ENCODE peak calls at places on chromosome 5, in seven cellular contexts. One of them, this sample, is unnamed.

GRCh38 chr5:121246971-121247370 is 604.7 kb upstream of the FTMT start:
- DNase-seq in heart left ventricle: no peak
- DNase-seq in GM12878: no peak
- DNase-seq in Peyer's patch: no peak
- DNase-seq in AG04450: no peak
- DNase-seq in IMR-90: no peak
- DNase-seq in CD4-positive, CD25-positive, alpha-beta regulatory T cell: no peak
- DNase-seq in this sample: no peak

GRCh38 chr5:180168758-180169157 is 40.3 kb downstream of the RASGEF1C start:
- DNase-seq in heart left ventricle: no peak
- DNase-seq in GM12878: no peak
- DNase-seq in Peyer's patch: no peak
- DNase-seq in AG04450: no peak
- DNase-seq in IMR-90: no peak
- DNase-seq in CD4-positive, CD25-positive, alpha-beta regulatory T cell: no peak
- DNase-seq in this sample: no peak

GRCh38 chr5:127406326-127407121 is 110.9 kb upstream of the PRRC1 start:
- DNase-seq in heart left ventricle: no peak
- DNase-seq in GM12878: no peak
- DNase-seq in Peyer's patch: no peak
- DNase-seq in AG04450: no peak
- DNase-seq in IMR-90: no peak
- DNase-seq in CD4-positive, CD25-positive, alpha-beta regulatory T cell: no peak
- DNase-seq in this sample: no peak

GRCh38 chr5:139458580-139459407 is 3.7 kb downstream of the ECSCR start:
- DNase-seq in heart left ventricle: no peak
- DNase-seq in GM12878: peak; percentile 60
- DNase-seq in Peyer's patch: no peak
- DNase-seq in AG04450: no peak
- DNase-seq in IMR-90: peak; percentile 88
- DNase-seq in CD4-positive, CD25-positive, alpha-beta regulatory T cell: peak; percentile 95
- DNase-seq in this sample: peak; percentile 68

GRCh38 chr5:177109810-177110209 is 23.1 kb downstream of the FGFR4 start:
- DNase-seq in heart left ventricle: no peak
- DNase-seq in GM12878: no peak
- DNase-seq in Peyer's patch: no peak
- DNase-seq in AG04450: no peak
- DNase-seq in IMR-90: no peak
- DNase-seq in CD4-positive, CD25-positive, alpha-beta regulatory T cell: no peak
- DNase-seq in this sample: no peak

GRCh38 chr5:36934740-36935356 is 58.3 kb downstream of the NIPBL start:
- DNase-seq in heart left ventricle: no peak
- DNase-seq in GM12878: no peak
- DNase-seq in Peyer's patch: no peak
- DNase-seq in AG04450: no peak
- DNase-seq in IMR-90: peak; percentile 24
- DNase-seq in CD4-positive, CD25-positive, alpha-beta regulatory T cell: no peak
- DNase-seq in this sample: no peak

GRCh38 chr5:98795243-98795642 is 21.8 kb downstream of the RGMB start:
- DNase-seq in heart left ventricle: no peak
- DNase-seq in GM12878: no peak
- DNase-seq in Peyer's patch: no peak
- DNase-seq in AG04450: no peak
- DNase-seq in IMR-90: no peak
- DNase-seq in CD4-positive, CD25-positive, alpha-beta regulatory T cell: no peak
- DNase-seq in this sample: no peak

GRCh38 chr5:120327180-120327579 is 136.9 kb upstream of the PRR16 start:
- DNase-seq in heart left ventricle: no peak
- DNase-seq in GM12878: no peak
- DNase-seq in Peyer's patch: no peak
- DNase-seq in AG04450: no peak
- DNase-seq in IMR-90: peak; percentile 17
- DNase-seq in CD4-positive, CD25-positive, alpha-beta regulatory T cell: no peak
- DNase-seq in this sample: no peak

GRCh38 chr5:158054388-158055092 is 195.6 kb upstream of the CLINT1 start:
- DNase-seq in heart left ventricle: no peak
- DNase-seq in GM12878: no peak
- DNase-seq in Peyer's patch: no peak
- DNase-seq in AG04450: no peak
- DNase-seq in IMR-90: no peak
- DNase-seq in CD4-positive, CD25-positive, alpha-beta regulatory T cell: no peak
- DNase-seq in this sample: no peak

GRCh38 chr5:8908055-8908683 is 637.7 kb downstream of the SEMA5A start:
- DNase-seq in heart left ventricle: no peak
- DNase-seq in GM12878: no peak
- DNase-seq in Peyer's patch: peak; percentile 55
- DNase-seq in AG04450: no peak
- DNase-seq in IMR-90: peak; percentile 43
- DNase-seq in CD4-positive, CD25-positive, alpha-beta regulatory T cell: peak; percentile 10
- DNase-seq in this sample: no peak

GRCh38 chr5:149641000-149641576 is 59.8 kb downstream of the ARHGEF37 start:
- DNase-seq in heart left ventricle: no peak
- DNase-seq in GM12878: no peak
- DNase-seq in Peyer's patch: peak; percentile 80
- DNase-seq in AG04450: no peak
- DNase-seq in IMR-90: peak; percentile 43
- DNase-seq in CD4-positive, CD25-positive, alpha-beta regulatory T cell: no peak
- DNase-seq in this sample: no peak

GRCh38 chr5:128227984-128228383 is 144.4 kb downstream of the SLC12A2 start:
- DNase-seq in heart left ventricle: no peak
- DNase-seq in GM12878: no peak
- DNase-seq in Peyer's patch: no peak
- DNase-seq in AG04450: peak; percentile 47
- DNase-seq in IMR-90: peak; percentile 91
- DNase-seq in CD4-positive, CD25-positive, alpha-beta regulatory T cell: no peak
- DNase-seq in this sample: no peak

GRCh38 chr5:133052317-133053175 is 733 bp downstream of the HSPA4 start:
- DNase-seq in heart left ventricle: peak; percentile 70
- DNase-seq in GM12878: no peak
- DNase-seq in Peyer's patch: peak; percentile 79
- DNase-seq in AG04450: no peak
- DNase-seq in IMR-90: peak; percentile 44
- DNase-seq in CD4-positive, CD25-positive, alpha-beta regulatory T cell: peak; percentile 74
- DNase-seq in this sample: peak; percentile 28

GRCh38 chr5:24750356-24750755 is 105.6 kb upstream of the CDH10 start:
- DNase-seq in heart left ventricle: no peak
- DNase-seq in GM12878: no peak
- DNase-seq in Peyer's patch: no peak
- DNase-seq in AG04450: no peak
- DNase-seq in IMR-90: no peak
- DNase-seq in CD4-positive, CD25-positive, alpha-beta regulatory T cell: no peak
- DNase-seq in this sample: no peak

GRCh38 chr5:180116077-180116375 is 44.5 kb upstream of the RNF130 start:
- DNase-seq in heart left ventricle: no peak
- DNase-seq in GM12878: no peak
- DNase-seq in Peyer's patch: no peak
- DNase-seq in AG04450: no peak
- DNase-seq in IMR-90: no peak
- DNase-seq in CD4-positive, CD25-positive, alpha-beta regulatory T cell: no peak
- DNase-seq in this sample: no peak

GRCh38 chr5:122354293-122354692 is 42.3 kb downstream of the SNCAIP start:
- DNase-seq in heart left ventricle: no peak
- DNase-seq in GM12878: no peak
- DNase-seq in Peyer's patch: no peak
- DNase-seq in AG04450: no peak
- DNase-seq in IMR-90: no peak
- DNase-seq in CD4-positive, CD25-positive, alpha-beta regulatory T cell: no peak
- DNase-seq in this sample: no peak

GRCh38 chr5:91170266-91170665 is 212.9 kb downstream of the ARRDC3 start:
- DNase-seq in heart left ventricle: no peak
- DNase-seq in GM12878: no peak
- DNase-seq in Peyer's patch: no peak
- DNase-seq in AG04450: no peak
- DNase-seq in IMR-90: peak; percentile 85
- DNase-seq in CD4-positive, CD25-positive, alpha-beta regulatory T cell: no peak
- DNase-seq in this sample: no peak

GRCh38 chr5:60638300-60638699 is 61.7 kb downstream of the DEPDC1B start:
- DNase-seq in heart left ventricle: no peak
- DNase-seq in GM12878: no peak
- DNase-seq in Peyer's patch: no peak
- DNase-seq in AG04450: no peak
- DNase-seq in IMR-90: no peak
- DNase-seq in CD4-positive, CD25-positive, alpha-beta regulatory T cell: no peak
- DNase-seq in this sample: no peak

GRCh38 chr5:177471610-177472356 is 1.7 kb downstream of the DBN1 start:
- DNase-seq in heart left ventricle: peak; percentile 78
- DNase-seq in GM12878: no peak
- DNase-seq in Peyer's patch: no peak
- DNase-seq in AG04450: no peak
- DNase-seq in IMR-90: peak; percentile 65
- DNase-seq in CD4-positive, CD25-positive, alpha-beta regulatory T cell: no peak
- DNase-seq in this sample: peak; percentile 50

GRCh38 chr5:36217992-36218391 is 23.7 kb downstream of the NADK2 start:
- DNase-seq in heart left ventricle: no peak
- DNase-seq in GM12878: no peak
- DNase-seq in Peyer's patch: no peak
- DNase-seq in AG04450: no peak
- DNase-seq in IMR-90: no peak
- DNase-seq in CD4-positive, CD25-positive, alpha-beta regulatory T cell: no peak
- DNase-seq in this sample: no peak

GRCh38 chr5:29054282-29054681 is 2015.9 kb upstream of the CDH9 start:
- DNase-seq in heart left ventricle: no peak
- DNase-seq in GM12878: no peak
- DNase-seq in Peyer's patch: no peak
- DNase-seq in AG04450: no peak
- DNase-seq in IMR-90: no peak
- DNase-seq in CD4-positive, CD25-positive, alpha-beta regulatory T cell: no peak
- DNase-seq in this sample: no peak

GRCh38 chr5:142813208-142813607 is 43.0 kb downstream of the ARHGAP26 start:
- DNase-seq in heart left ventricle: peak; percentile 63
- DNase-seq in GM12878: no peak
- DNase-seq in Peyer's patch: no peak
- DNase-seq in AG04450: no peak
- DNase-seq in IMR-90: no peak
- DNase-seq in CD4-positive, CD25-positive, alpha-beta regulatory T cell: no peak
- DNase-seq in this sample: no peak

GRCh38 chr5:142811840-142812557 is 41.8 kb downstream of the ARHGAP26 start:
- DNase-seq in heart left ventricle: no peak
- DNase-seq in GM12878: no peak
- DNase-seq in Peyer's patch: no peak
- DNase-seq in AG04450: no peak
- DNase-seq in IMR-90: no peak
- DNase-seq in CD4-positive, CD25-positive, alpha-beta regulatory T cell: no peak
- DNase-seq in this sample: no peak

GRCh38 chr5:142810081-142810480 is 39.9 kb downstream of the ARHGAP26 start:
- DNase-seq in heart left ventricle: no peak
- DNase-seq in GM12878: no peak
- DNase-seq in Peyer's patch: no peak
- DNase-seq in AG04450: no peak
- DNase-seq in IMR-90: peak; percentile 18
- DNase-seq in CD4-positive, CD25-positive, alpha-beta regulatory T cell: no peak
- DNase-seq in this sample: no peak

GRCh38 chr5:142808778-142809606 is 38.8 kb downstream of the ARHGAP26 start:
- DNase-seq in heart left ventricle: no peak
- DNase-seq in GM12878: no peak
- DNase-seq in Peyer's patch: no peak
- DNase-seq in AG04450: no peak
- DNase-seq in IMR-90: no peak
- DNase-seq in CD4-positive, CD25-positive, alpha-beta regulatory T cell: no peak
- DNase-seq in this sample: no peak

GRCh38 chr5:142810891-142811290 is 40.7 kb downstream of the ARHGAP26 start:
- DNase-seq in heart left ventricle: no peak
- DNase-seq in GM12878: no peak
- DNase-seq in Peyer's patch: no peak
- DNase-seq in AG04450: no peak
- DNase-seq in IMR-90: no peak
- DNase-seq in CD4-positive, CD25-positive, alpha-beta regulatory T cell: no peak
- DNase-seq in this sample: no peak
- H3K4me3 ChIP-seq in heart left ventricle: no peak overlapping the region
- H3K4me3 ChIP-seq in GM12878: no peak overlapping the region
- H3K4me3 ChIP-seq in Peyer's patch: no peak overlapping the region
- H3K4me3 ChIP-seq in AG04450: no peak overlapping the region
- H3K4me3 ChIP-seq in IMR-90: no peak overlapping the region
- H3K4me3 ChIP-seq in CD4-positive, CD25-positive, alpha-beta regulatory T cell: no peak overlapping the region
- H3K4me3 ChIP-seq in this sample: no peak overlapping the region

GRCh38 chr5:38719403-38719802 is 126.4 kb upstream of the OSMR start:
- DNase-seq in heart left ventricle: no peak
- DNase-seq in GM12878: no peak
- DNase-seq in Peyer's patch: no peak
- DNase-seq in AG04450: no peak
- DNase-seq in IMR-90: no peak
- DNase-seq in CD4-positive, CD25-positive, alpha-beta regulatory T cell: no peak
- DNase-seq in this sample: no peak
- H3K27ac ChIP-seq in heart left ventricle: no peak overlapping the region
- H3K27ac ChIP-seq in GM12878: no peak overlapping the region
- H3K27ac ChIP-seq in Peyer's patch: no peak overlapping the region
- H3K27ac ChIP-seq in AG04450: no peak overlapping the region
- H3K27ac ChIP-seq in IMR-90: no peak overlapping the region
- H3K27ac ChIP-seq in CD4-positive, CD25-positive, alpha-beta regulatory T cell: no peak overlapping the region
- H3K27ac ChIP-seq in this sample: no peak overlapping the region

DNA sequence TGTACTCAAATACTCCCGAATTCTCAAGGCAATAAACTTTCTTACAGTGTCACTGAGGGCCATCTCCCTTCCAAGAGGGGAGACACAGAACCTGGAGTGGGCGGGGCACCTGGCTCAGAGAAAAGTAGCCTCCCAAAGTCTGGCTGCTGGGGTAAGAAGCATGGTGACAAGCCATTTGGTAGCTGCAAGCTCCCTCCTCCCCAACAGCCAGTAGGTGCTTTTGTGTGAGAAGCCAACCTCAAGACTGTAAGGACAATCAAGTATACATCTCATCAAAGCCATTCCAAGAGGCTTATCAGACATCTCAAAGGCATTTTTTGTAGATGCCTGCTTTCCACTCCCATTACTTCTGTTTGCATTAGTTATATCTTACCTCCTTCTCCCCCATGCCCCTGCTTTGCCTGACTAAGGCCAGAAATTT is 1.4 kb downstream of the DAB2 start:
- DNase-seq in heart left ventricle: no peak
- DNase-seq in GM12878: no peak
- DNase-seq in Peyer's patch: no peak
- DNase-seq in AG04450: no peak
- DNase-seq in IMR-90: no peak
- DNase-seq in CD4-positive, CD25-positive, alpha-beta regulatory T cell: no peak
- DNase-seq in this sample: no peak
- H3K4me3 ChIP-seq in heart left ventricle: peak overlapping the region; percentile 76
- H3K4me3 ChIP-seq in GM12878: no peak overlapping the region
- H3K4me3 ChIP-seq in Peyer's patch: peak overlapping the region; percentile 60
- H3K4me3 ChIP-seq in AG04450: peak overlapping the region; percentile 85
- H3K4me3 ChIP-seq in IMR-90: peak overlapping the region; percentile 99
- H3K4me3 ChIP-seq in CD4-positive, CD25-positive, alpha-beta regulatory T cell: no peak overlapping the region
- H3K4me3 ChIP-seq in this sample: no peak overlapping the region

GRCh38 chr5:79490323-79490936 is 23.5 kb downstream of the HOMER1 start:
- DNase-seq in heart left ventricle: no peak
- DNase-seq in GM12878: no peak
- DNase-seq in Peyer's patch: no peak
- DNase-seq in AG04450: no peak
- DNase-seq in IMR-90: no peak
- DNase-seq in CD4-positive, CD25-positive, alpha-beta regulatory T cell: no peak
- DNase-seq in this sample: no peak
- H3K27ac ChIP-seq in heart left ventricle: peak overlapping the region; percentile 54
- H3K27ac ChIP-seq in GM12878: no peak overlapping the region
- H3K27ac ChIP-seq in Peyer's patch: no peak overlapping the region
- H3K27ac ChIP-seq in AG04450: no peak overlapping the region
- H3K27ac ChIP-seq in IMR-90: no peak overlapping the region
- H3K27ac ChIP-seq in CD4-positive, CD25-positive, alpha-beta regulatory T cell: no peak overlapping the region
- H3K27ac ChIP-seq in this sample: no peak overlapping the region

GRCh38 chr5:92332039-92332438 is 948.9 kb upstream of the ARRDC3 start:
- DNase-seq in heart left ventricle: no peak
- DNase-seq in GM12878: no peak
- DNase-seq in Peyer's patch: no peak
- DNase-seq in AG04450: no peak
- DNase-seq in IMR-90: peak; percentile 55
- DNase-seq in CD4-positive, CD25-positive, alpha-beta regulatory T cell: no peak
- DNase-seq in this sample: no peak
- H3K4me3 ChIP-seq in heart left ventricle: no peak overlapping the region
- H3K4me3 ChIP-seq in GM12878: no peak overlapping the region
- H3K4me3 ChIP-seq in Peyer's patch: no peak overlapping the region
- H3K4me3 ChIP-seq in AG04450: no peak overlapping the region
- H3K4me3 ChIP-seq in IMR-90: no peak overlapping the region
- H3K4me3 ChIP-seq in CD4-positive, CD25-positive, alpha-beta regulatory T cell: no peak overlapping the region
- H3K4me3 ChIP-seq in this sample: no peak overlapping the region

This sample was measured in CD8-positive, alpha-beta T cell.